ENCODE peak calls at places on chromosomes 4 and X, in six cellular contexts. One of them, this sample, is unnamed.

GRCh38 chr4:173932701-173933100 is 350.8 kb downstream of the FBXO8 start:
- DNase-seq in CD8-positive, alpha-beta memory T cell: no peak
- DNase-seq in cardiac muscle cell: no peak
- DNase-seq in DMS79 treated with DMSO at 0.1 percent for 48 hours: no peak
- DNase-seq in iris pigment epithelial cell: no peak
- DNase-seq in HFFc6: no peak
- DNase-seq in this sample: no peak

GRCh38 chrX:25941087-25941486 is 197.1 kb upstream of the MAGEB18 start:
- DNase-seq in CD8-positive, alpha-beta memory T cell: no peak
- DNase-seq in cardiac muscle cell: no peak
- DNase-seq in DMS79 treated with DMSO at 0.1 percent for 48 hours: no peak
- DNase-seq in iris pigment epithelial cell: peak
- DNase-seq in HFFc6: no peak
- DNase-seq in this sample: no peak

GRCh38 chr4:137674066-137674465 is 141.8 kb upstream of the PCDH18 start:
- DNase-seq in CD8-positive, alpha-beta memory T cell: no peak
- DNase-seq in cardiac muscle cell: no peak
- DNase-seq in DMS79 treated with DMSO at 0.1 percent for 48 hours: no peak
- DNase-seq in iris pigment epithelial cell: peak
- DNase-seq in HFFc6: peak
- DNase-seq in this sample: no peak

GRCh38 chr4:64776820-64777219 is 367.6 kb upstream of the TECRL start:
- DNase-seq in CD8-positive, alpha-beta memory T cell: no peak
- DNase-seq in cardiac muscle cell: no peak
- DNase-seq in DMS79 treated with DMSO at 0.1 percent for 48 hours: no peak
- DNase-seq in iris pigment epithelial cell: no peak
- DNase-seq in HFFc6: no peak
- DNase-seq in this sample: no peak

GRCh38 chr4:13559414-13559813 is 15.1 kb upstream of the NKX3-2 start:
- DNase-seq in CD8-positive, alpha-beta memory T cell: no peak
- DNase-seq in cardiac muscle cell: peak
- DNase-seq in DMS79 treated with DMSO at 0.1 percent for 48 hours: no peak
- DNase-seq in iris pigment epithelial cell: peak
- DNase-seq in HFFc6: peak
- DNase-seq in this sample: no peak

GRCh38 chr4:81723044-81723884 is 251.6 kb upstream of the RASGEF1B start:
- DNase-seq in CD8-positive, alpha-beta memory T cell: no peak
- DNase-seq in cardiac muscle cell: no peak
- DNase-seq in DMS79 treated with DMSO at 0.1 percent for 48 hours: peak
- DNase-seq in iris pigment epithelial cell: no peak
- DNase-seq in HFFc6: no peak
- DNase-seq in this sample: no peak

GRCh38 chr4:46856347-46856746 is 52.7 kb downstream of the COX7B2 start:
- DNase-seq in CD8-positive, alpha-beta memory T cell: no peak
- DNase-seq in cardiac muscle cell: no peak
- DNase-seq in DMS79 treated with DMSO at 0.1 percent for 48 hours: no peak
- DNase-seq in iris pigment epithelial cell: no peak
- DNase-seq in HFFc6: no peak
- DNase-seq in this sample: no peak

GRCh38 chr4:172546782-172547181 is 621.8 kb upstream of the GALNT7 start:
- DNase-seq in CD8-positive, alpha-beta memory T cell: no peak
- DNase-seq in cardiac muscle cell: no peak
- DNase-seq in DMS79 treated with DMSO at 0.1 percent for 48 hours: peak
- DNase-seq in iris pigment epithelial cell: no peak
- DNase-seq in HFFc6: no peak
- DNase-seq in this sample: no peak

GRCh38 chrX:46029777-46030176 is 515.4 kb downstream of the ZNF674 start:
- DNase-seq in CD8-positive, alpha-beta memory T cell: no peak
- DNase-seq in cardiac muscle cell: no peak
- DNase-seq in DMS79 treated with DMSO at 0.1 percent for 48 hours: peak
- DNase-seq in iris pigment epithelial cell: no peak
- DNase-seq in HFFc6: no peak
- DNase-seq in this sample: no peak

GRCh38 chrX:55488559-55489314 is 911 bp downstream of the USP51 start:
- DNase-seq in CD8-positive, alpha-beta memory T cell: peak
- DNase-seq in cardiac muscle cell: peak
- DNase-seq in DMS79 treated with DMSO at 0.1 percent for 48 hours: peak
- DNase-seq in iris pigment epithelial cell: peak
- DNase-seq in HFFc6: peak
- DNase-seq in this sample: peak

GRCh38 chr4:123110685-123111084 is 188.3 kb upstream of the NUDT6 start:
- DNase-seq in CD8-positive, alpha-beta memory T cell: no peak
- DNase-seq in cardiac muscle cell: no peak
- DNase-seq in DMS79 treated with DMSO at 0.1 percent for 48 hours: no peak
- DNase-seq in iris pigment epithelial cell: no peak
- DNase-seq in HFFc6: no peak
- DNase-seq in this sample: no peak

GRCh38 chr4:53644607-53645006 is 53.3 kb upstream of the LNX1 start:
- DNase-seq in CD8-positive, alpha-beta memory T cell: no peak
- DNase-seq in cardiac muscle cell: no peak
- DNase-seq in DMS79 treated with DMSO at 0.1 percent for 48 hours: peak
- DNase-seq in iris pigment epithelial cell: no peak
- DNase-seq in HFFc6: no peak
- DNase-seq in this sample: no peak

GRCh38 chr4:176538217-176538925 is 218.6 kb downstream of the SPCS3 start:
- DNase-seq in CD8-positive, alpha-beta memory T cell: no peak
- DNase-seq in cardiac muscle cell: peak
- DNase-seq in DMS79 treated with DMSO at 0.1 percent for 48 hours: no peak
- DNase-seq in iris pigment epithelial cell: peak
- DNase-seq in HFFc6: peak
- DNase-seq in this sample: no peak

This sample was measured in T-helper 1 cell.